ENCODE peak calls at places on chromosomes 12 and 14, in seven cellular contexts. G is B cell, I is AG09319, O is OCI-LY7, Q is IMR-90, U is WERI-Rb-1, P is GM23338. E is an unnamed sample.

GRCh38 chr14:81450100-81450531 is 50.0 kb upstream of the STON2 start:
- DNase-seq in U (peak), I (no peak), O (no peak), Q (no peak), P (peak), G (no peak), E (no peak)

GRCh38 chr12:94187351-94187750 is 39.0 kb downstream of the PLXNC1 start:
- DNase-seq in Q (no peak), I (peak), O (no peak), P (no peak), U (no peak), G (no peak), E (no peak)

GRCh38 chr14:54650331-54651017 is 83.5 kb downstream of the SAMD4A start:
- DNase-seq in G (no peak), Q (peak), P (peak), U (no peak), I (no peak), O (no peak), E (peak)

GRCh38 chr14:30385925-30386324 is 173.0 kb upstream of the G2E3 start:
- DNase-seq in O (no peak), P (no peak), Q (no peak), I (no peak), U (no peak), G (no peak), E (no peak)

GRCh38 chr14:103697196-103697595 is 18.1 kb downstream of the XRCC3 start:
- DNase-seq in G (no peak), U (no peak), Q (no peak), I (no peak), O (no peak), P (no peak), E (no peak)

GRCh38 chr14:50964683-50965390 is 20.6 kb upstream of the PYGL start:
- DNase-seq in O (no peak), G (no peak), U (no peak), P (no peak), I (peak), Q (peak), E (no peak)

GRCh38 chr12:111758120-111758561 is 8.6 kb upstream of the ALDH2 start:
- DNase-seq in I (no peak), Q (no peak), O (no peak), P (peak), G (no peak), U (no peak), E (no peak)

GRCh38 chr12:103538397-103538796 is 42.6 kb upstream of the C12orf42 start:
- DNase-seq in Q (no peak), G (no peak), U (no peak), I (no peak), O (no peak), P (no peak), E (no peak)

GRCh38 chr12:112537710-112538396 is 119.1 kb downstream of the PTPN11 start:
- DNase-seq in P (peak), I (no peak), U (no peak), Q (peak), G (no peak), O (no peak), E (no peak)

GRCh38 chr12:90842477-90842876 is 112.5 kb downstream of the CCER1 start:
- DNase-seq in G (no peak), U (peak), I (no peak), Q (no peak), O (no peak), P (peak), E (no peak)

GRCh38 chr12:132558861-132559623 is 51.3 kb downstream of the LRCOL1 start:
- DNase-seq in U (peak), O (peak), I (no peak), P (no peak), G (peak), Q (no peak), E (peak)

GRCh38 chr12:130227641-130228040 is 65.4 kb downstream of the FZD10 start:
- DNase-seq in I (no peak), P (no peak), U (peak), Q (no peak), O (no peak), G (no peak), E (no peak)

GRCh38 chr12:73863541-73863940 is 674.1 kb upstream of the ATXN7L3B start:
- DNase-seq in U (no peak), Q (no peak), P (no peak), G (no peak), I (no peak), O (no peak), E (no peak)

GRCh38 chr12:22899184-22899583 is 274.2 kb downstream of the ETNK1 start:
- DNase-seq in P (peak), G (no peak), Q (no peak), I (no peak), O (no peak), U (no peak), E (no peak)

GRCh38 chr12:92775416-92775815 is 72.6 kb downstream of the PLEKHG7 start:
- DNase-seq in P (no peak), O (no peak), Q (no peak), G (no peak), U (no peak), I (no peak), E (no peak)

GRCh38 chr12:49954863-49955830 is 4.6 kb downstream of the AQP2 start:
- DNase-seq in G (no peak), Q (no peak), I (no peak), O (no peak), P (peak), U (no peak), E (no peak)

GRCh38 chr12:4269279-4269991 is 4.1 kb upstream of the CCND2 start:
- DNase-seq in U (peak), P (peak), O (peak), G (peak), I (no peak), Q (peak), E (peak)

GRCh38 chr12:56256326-56256960 is 1.7 kb downstream of the ANKRD52 start:
- DNase-seq in P (peak), I (no peak), G (no peak), O (no peak), U (no peak), Q (peak), E (peak)

GRCh38 chr14:67221248-67221981 is 19.8 kb upstream of the PALS1 start:
- DNase-seq in O (no peak), G (no peak), U (no peak), P (no peak), Q (peak), I (no peak), E (no peak)

GRCh38 chr14:55102141-55102547 is 26.9 kb upstream of the LGALS3 start:
- DNase-seq in P (peak), O (peak), Q (peak), U (no peak), G (peak), I (peak), E (peak)

GRCh38 chr14:54627718-54628345 is 60.9 kb downstream of the SAMD4A start:
- DNase-seq in G (peak), I (no peak), O (no peak), U (no peak), Q (peak), P (peak), E (peak)

GRCh38 chr14:90568405-90568804 is 171.6 kb downstream of the CALM1 start:
- DNase-seq in O (no peak), U (no peak), I (no peak), Q (no peak), P (no peak), G (no peak), E (no peak)

GRCh38 chr12:59500915-59501314 is 94.9 kb upstream of the SLC16A7 start:
- DNase-seq in P (no peak), Q (no peak), G (no peak), U (no peak), O (no peak), I (no peak), E (no peak)

GRCh38 chr12:53725824-53726223 is 1.4 kb downstream of the CALCOCO1 start:
- DNase-seq in P (no peak), I (no peak), U (no peak), Q (peak), O (no peak), G (no peak), E (no peak)

GRCh38 chr14:30355431-30355913 is 203.5 kb upstream of the G2E3 start:
- DNase-seq in I (no peak), P (no peak), Q (no peak), U (peak), G (no peak), O (no peak), E (peak)

GRCh38 chr14:64238049-64238448 is 56.1 kb downstream of the ESR2 start:
- DNase-seq in G (no peak), O (peak), Q (no peak), P (peak), I (no peak), U (no peak), E (no peak)
- TF ChIP-seq CTCF in G (no peak), O (peak), Q (no peak), P (peak), I (no peak), U (no peak), E (no peak)

GRCh38 chr14:68283378-68284123 is 464.0 kb downstream of the RAD51B start:
- DNase-seq in Q (no peak), I (no peak), O (peak), U (no peak), G (peak), P (no peak), E (peak)
- TF ChIP-seq CTCF in Q (no peak), I (no peak), O (peak), U (no peak), G (no peak), P (no peak), E (no peak)

GRCh38 chr14:97073622-97074021 is 276.4 kb downstream of the VRK1 start:
- DNase-seq in O (no peak), G (no peak), P (no peak), U (no peak), I (no peak), Q (no peak), E (no peak)

GRCh38 chr14:97074860-97075259 is 277.7 kb downstream of the VRK1 start:
- DNase-seq in U (no peak), P (no peak), I (no peak), Q (no peak), O (no peak), G (no peak), E (no peak)

GRCh38 chr14:97074456-97074855 is 277.3 kb downstream of the VRK1 start:
- DNase-seq in P (no peak), I (no peak), U (no peak), O (no peak), Q (no peak), G (no peak), E (no peak)

GRCh38 chr14:97077253-97077653 is 280.1 kb downstream of the VRK1 start:
- DNase-seq in I (no peak), Q (no peak), P (no peak), O (no peak), G (no peak), U (no peak), E (peak)

DNA sequence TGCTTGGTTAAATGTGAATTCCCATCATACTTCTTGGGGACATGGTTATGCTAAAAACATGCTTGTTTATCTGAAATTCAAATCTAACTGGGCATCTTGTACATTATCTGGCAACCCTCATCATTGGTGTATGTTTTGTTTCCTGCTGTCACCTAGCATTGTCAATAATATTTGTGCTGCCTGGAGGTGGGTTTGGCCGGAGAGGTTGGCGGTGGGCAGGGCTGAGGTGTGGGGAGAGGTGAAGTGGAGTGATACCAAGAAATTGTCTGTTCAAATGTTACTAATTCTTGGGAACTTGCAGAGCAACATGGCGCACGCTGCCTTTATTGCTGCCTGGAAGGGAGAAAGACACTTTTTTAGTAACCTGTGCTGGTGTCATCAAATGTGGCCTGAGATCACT is 280.5 kb downstream of the VRK1 start:
- DNase-seq in I (no peak), G (no peak), O (no peak), Q (no peak), P (no peak), U (no peak), E (peak)
- TF ChIP-seq CTCF in I (no peak), G (no peak), O (no peak), Q (no peak), P (no peak), U (no peak), E (no peak)

GRCh38 chr14:35405304-35405996 is 901 bp upstream of the NFKBIA start:
- DNase-seq in I (no peak), P (peak), U (peak), G (no peak), Q (no peak), O (no peak), E (no peak)

GRCh38 chr14:35404246-35404495 is 378 bp downstream of the NFKBIA start:
- DNase-seq in Q (no peak), I (no peak), P (no peak), G (no peak), U (no peak), O (no peak), E (no peak)

GRCh38 chr14:35406090-35406489 is 1.5 kb upstream of the NFKBIA start:
- DNase-seq in G (no peak), I (no peak), O (no peak), U (no peak), P (no peak), Q (no peak), E (no peak)

GRCh38 chr14:35403397-35404245 is 928 bp downstream of the NFKBIA start:
- DNase-seq in U (peak), O (peak), I (peak), P (peak), G (peak), Q (peak), E (peak)

DNA sequence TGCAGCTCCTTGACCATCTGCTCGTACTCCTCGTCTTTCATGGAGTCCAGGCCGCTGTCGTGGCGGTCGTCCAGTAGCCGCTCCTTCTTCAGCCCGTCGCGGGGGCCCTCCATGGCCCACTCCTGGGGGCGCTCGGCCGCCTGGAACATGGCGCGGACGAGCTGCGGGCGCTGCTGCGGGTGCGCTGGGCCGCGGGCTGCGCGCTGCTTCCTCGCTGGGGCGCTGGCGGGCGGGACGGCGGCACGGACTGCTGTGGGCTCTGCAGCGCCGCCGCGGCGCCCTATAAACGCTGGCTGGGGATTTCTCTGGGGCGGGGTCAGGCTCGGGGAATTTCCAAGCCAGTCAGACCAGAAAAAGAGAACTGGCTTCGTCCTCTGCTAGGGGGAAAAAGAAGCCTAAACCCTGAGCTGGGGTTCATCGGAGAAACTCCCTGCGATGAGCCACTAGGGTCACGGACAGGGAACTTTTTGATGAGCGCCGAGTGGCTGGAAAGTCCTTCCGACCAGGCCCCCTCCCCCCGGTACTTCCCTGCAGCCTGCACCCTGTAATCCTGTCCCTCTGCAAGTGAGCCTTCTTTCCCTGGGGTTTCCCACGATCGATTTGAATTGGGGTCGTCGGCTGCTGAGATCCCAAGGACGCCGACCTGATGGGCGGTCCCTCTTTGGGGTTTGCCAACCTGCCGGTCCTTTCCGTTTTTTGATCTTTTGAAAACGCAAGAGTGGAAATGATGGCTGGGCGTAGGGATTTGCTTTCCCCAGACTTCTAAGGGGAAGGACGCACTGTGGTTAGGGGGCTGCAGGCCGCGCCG is at the start of gene NFKBIA:
- DNase-seq in I (no peak), Q (peak), P (peak), U (peak), O (peak), G (peak), E (peak)
- TF ChIP-seq CTCF in I (peak), Q (peak), P (peak), U (peak), O (peak), G (peak), E (no peak)

DNA sequence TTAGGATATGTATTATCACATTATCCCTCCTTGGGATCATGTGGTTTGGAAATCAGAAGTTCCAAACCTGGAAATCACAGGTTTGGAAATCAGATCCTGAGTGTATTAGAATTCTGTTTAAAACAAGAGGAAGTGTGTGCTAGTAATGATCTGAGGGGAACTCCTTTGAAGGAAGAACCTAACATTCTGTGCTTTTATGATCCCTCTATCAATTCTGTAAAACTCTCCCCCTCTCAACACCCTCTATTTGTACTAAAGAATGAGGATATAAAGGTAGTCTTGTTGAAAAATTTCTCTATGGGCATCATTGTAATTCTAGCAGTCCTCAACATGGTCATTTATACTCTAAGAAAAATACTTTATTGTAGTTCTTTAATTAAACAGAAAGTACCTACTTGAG is 97.4 kb downstream of the SRGAP1 start:
- DNase-seq in I (no peak), Q (no peak), U (no peak), G (no peak), O (no peak), P (no peak), E (no peak)
- TF ChIP-seq CTCF in I (no peak), Q (no peak), U (no peak), G (no peak), O (no peak), P (no peak), E (no peak)

DNA sequence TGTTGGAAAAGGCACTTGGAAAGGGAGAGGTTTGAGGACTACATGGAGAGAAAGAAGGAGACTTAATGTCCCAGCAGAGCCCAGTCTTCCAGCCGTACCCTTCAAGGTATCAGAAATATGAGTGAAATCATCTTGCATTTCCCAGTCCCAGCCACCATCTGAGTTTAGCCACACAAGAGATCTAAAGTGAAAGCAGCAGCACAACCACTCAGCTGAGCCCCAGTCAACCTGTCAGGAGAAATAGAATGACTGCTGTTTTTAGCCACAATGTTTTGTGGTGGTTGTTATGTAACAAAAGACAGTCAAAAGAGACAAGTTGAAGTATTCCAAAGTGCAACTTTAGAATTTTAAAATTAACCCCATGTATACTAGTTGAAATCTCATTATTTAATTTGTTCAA is 28.0 kb downstream of the DERA start:
- DNase-seq in U (no peak), I (no peak), Q (no peak), P (no peak), G (no peak), O (no peak), E (no peak)
- TF ChIP-seq CTCF in U (no peak), I (no peak), Q (no peak), P (no peak), G (no peak), O (no peak), E (no peak)

DNA sequence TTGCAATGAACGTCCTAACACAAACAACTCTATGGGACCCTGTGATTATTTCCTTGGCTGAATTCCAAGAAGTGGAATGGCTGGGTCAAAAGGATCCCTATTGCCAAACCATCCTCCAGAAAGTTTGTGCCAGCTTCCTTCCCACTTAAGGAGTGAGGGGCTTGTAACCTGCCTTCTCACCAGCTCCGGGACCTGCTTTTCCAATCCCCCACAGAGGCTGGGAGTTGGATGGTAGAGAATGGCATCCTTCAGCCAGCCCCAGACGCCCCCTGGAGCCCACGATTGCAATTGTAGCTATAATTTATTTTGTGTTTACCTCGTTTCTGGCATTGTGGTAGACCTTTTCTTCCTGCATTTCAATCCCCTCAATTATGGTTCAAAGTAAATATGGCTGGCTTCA is 9.7 kb upstream of the ZDHHC22 start:
- DNase-seq in I (no peak), G (no peak), P (peak), O (peak), Q (no peak), U (peak), E (peak)
- TF ChIP-seq CTCF in I (peak), G (peak), P (peak), O (peak), Q (peak), U (peak), E (peak)

GRCh38 chr12:120457133-120457532 is 10.9 kb downstream of the GATC start:
- DNase-seq in O (peak), I (no peak), Q (no peak), P (peak), G (no peak), U (no peak), E (peak)
- TF ChIP-seq CTCF in O (peak), I (peak), Q (peak), P (peak), G (peak), U (peak), E (peak)

GRCh38 chr12:114794049-114794558 is 110.1 kb upstream of the TBX3 start:
- DNase-seq in I (no peak), P (no peak), G (no peak), U (no peak), O (no peak), Q (no peak), E (no peak)
- TF ChIP-seq CTCF in I (no peak), P (no peak), G (no peak), U (no peak), O (no peak), Q (no peak), E (no peak)

E was measured in activated CD8-positive, alpha-beta T cell treated with anti-CD3 and anti-CD28 coated beads for 36 hours.